ENCODE peak calls at places on chromosomes 6 and 20, in ten cellular contexts. One of them, this sample, is unnamed.

GRCh38 chr6:6927437-6928361 is 180.1 kb upstream of the RREB1 start:
- DNase-seq in T-helper 17 cell: no peak
- DNase-seq in iris pigment epithelial cell: no peak
- DNase-seq in kidney glomerular epithelial cell: no peak
- DNase-seq in NCI-H146: no peak
- DNase-seq in uterus: no peak
- DNase-seq in stimulated activated CD4-positive, alpha-beta T cell treated with anti-CD3 and anti-CD28 coated beads, Interleukin-4, amount 100 ng/mL, for 48 hours: no peak
- DNase-seq in midbrain: no peak
- DNase-seq in C1 segment of cervical spinal cord: no peak
- DNase-seq in left cardiac atrium: peak
- DNase-seq in this sample: no peak

GRCh38 chr6:163416640-163417253 is 2.2 kb downstream of the QKI start:
- DNase-seq in T-helper 17 cell: no peak
- DNase-seq in iris pigment epithelial cell: peak
- DNase-seq in kidney glomerular epithelial cell: peak
- DNase-seq in NCI-H146: peak
- DNase-seq in uterus: peak
- DNase-seq in stimulated activated CD4-positive, alpha-beta T cell treated with anti-CD3 and anti-CD28 coated beads, Interleukin-4, amount 100 ng/mL, for 48 hours: peak
- DNase-seq in midbrain: peak
- DNase-seq in C1 segment of cervical spinal cord: no peak
- DNase-seq in left cardiac atrium: no peak
- DNase-seq in this sample: peak

GRCh38 chr20:63942250-63943006 is 13.8 kb downstream of the UCKL1 start:
- DNase-seq in T-helper 17 cell: no peak
- DNase-seq in iris pigment epithelial cell: peak
- DNase-seq in kidney glomerular epithelial cell: no peak
- DNase-seq in NCI-H146: no peak
- DNase-seq in uterus: peak
- DNase-seq in stimulated activated CD4-positive, alpha-beta T cell treated with anti-CD3 and anti-CD28 coated beads, Interleukin-4, amount 100 ng/mL, for 48 hours: peak
- DNase-seq in midbrain: no peak
- DNase-seq in C1 segment of cervical spinal cord: no peak
- DNase-seq in left cardiac atrium: peak
- DNase-seq in this sample: peak

GRCh38 chr20:10347066-10347465 is 87.0 kb downstream of the MKKS start:
- DNase-seq in T-helper 17 cell: no peak
- DNase-seq in iris pigment epithelial cell: no peak
- DNase-seq in kidney glomerular epithelial cell: no peak
- DNase-seq in NCI-H146: no peak
- DNase-seq in uterus: no peak
- DNase-seq in stimulated activated CD4-positive, alpha-beta T cell treated with anti-CD3 and anti-CD28 coated beads, Interleukin-4, amount 100 ng/mL, for 48 hours: no peak
- DNase-seq in midbrain: no peak
- DNase-seq in C1 segment of cervical spinal cord: no peak
- DNase-seq in left cardiac atrium: no peak
- DNase-seq in this sample: no peak

GRCh38 chr6:75748743-75749538 is at the start of gene MYO6:
- DNase-seq in T-helper 17 cell: peak
- DNase-seq in iris pigment epithelial cell: peak
- DNase-seq in kidney glomerular epithelial cell: peak
- DNase-seq in NCI-H146: peak
- DNase-seq in uterus: peak
- DNase-seq in stimulated activated CD4-positive, alpha-beta T cell treated with anti-CD3 and anti-CD28 coated beads, Interleukin-4, amount 100 ng/mL, for 48 hours: peak
- DNase-seq in midbrain: peak
- DNase-seq in C1 segment of cervical spinal cord: peak
- DNase-seq in left cardiac atrium: peak
- DNase-seq in this sample: peak

GRCh38 chr20:32235331-32236047 is 27.8 kb downstream of the POFUT1 start:
- DNase-seq in T-helper 17 cell: no peak
- DNase-seq in iris pigment epithelial cell: no peak
- DNase-seq in kidney glomerular epithelial cell: no peak
- DNase-seq in NCI-H146: no peak
- DNase-seq in uterus: no peak
- DNase-seq in stimulated activated CD4-positive, alpha-beta T cell treated with anti-CD3 and anti-CD28 coated beads, Interleukin-4, amount 100 ng/mL, for 48 hours: no peak
- DNase-seq in midbrain: no peak
- DNase-seq in C1 segment of cervical spinal cord: no peak
- DNase-seq in left cardiac atrium: no peak
- DNase-seq in this sample: no peak

GRCh38 chr6:168318090-168318489 is 1.5 kb downstream of the DACT2 start:
- DNase-seq in T-helper 17 cell: no peak
- DNase-seq in iris pigment epithelial cell: no peak
- DNase-seq in kidney glomerular epithelial cell: no peak
- DNase-seq in NCI-H146: no peak
- DNase-seq in uterus: no peak
- DNase-seq in stimulated activated CD4-positive, alpha-beta T cell treated with anti-CD3 and anti-CD28 coated beads, Interleukin-4, amount 100 ng/mL, for 48 hours: no peak
- DNase-seq in midbrain: no peak
- DNase-seq in C1 segment of cervical spinal cord: no peak
- DNase-seq in left cardiac atrium: no peak
- DNase-seq in this sample: no peak

GRCh38 chr20:54726687-54727086 is 251.3 kb downstream of the DOK5 start:
- DNase-seq in T-helper 17 cell: no peak
- DNase-seq in iris pigment epithelial cell: no peak
- DNase-seq in kidney glomerular epithelial cell: no peak
- DNase-seq in NCI-H146: no peak
- DNase-seq in uterus: no peak
- DNase-seq in stimulated activated CD4-positive, alpha-beta T cell treated with anti-CD3 and anti-CD28 coated beads, Interleukin-4, amount 100 ng/mL, for 48 hours: no peak
- DNase-seq in midbrain: no peak
- DNase-seq in C1 segment of cervical spinal cord: no peak
- DNase-seq in left cardiac atrium: no peak
- DNase-seq in this sample: no peak

GRCh38 chr20:13546497-13547131 is 92.1 kb downstream of the TASP1 start:
- DNase-seq in T-helper 17 cell: peak
- DNase-seq in iris pigment epithelial cell: peak
- DNase-seq in kidney glomerular epithelial cell: peak
- DNase-seq in NCI-H146: peak
- DNase-seq in uterus: peak
- DNase-seq in stimulated activated CD4-positive, alpha-beta T cell treated with anti-CD3 and anti-CD28 coated beads, Interleukin-4, amount 100 ng/mL, for 48 hours: peak
- DNase-seq in midbrain: peak
- DNase-seq in C1 segment of cervical spinal cord: peak
- DNase-seq in left cardiac atrium: peak
- DNase-seq in this sample: peak

GRCh38 chr6:11364971-11365397 is 132.5 kb upstream of the NEDD9 start:
- DNase-seq in T-helper 17 cell: no peak
- DNase-seq in iris pigment epithelial cell: peak
- DNase-seq in kidney glomerular epithelial cell: peak
- DNase-seq in NCI-H146: no peak
- DNase-seq in uterus: peak
- DNase-seq in stimulated activated CD4-positive, alpha-beta T cell treated with anti-CD3 and anti-CD28 coated beads, Interleukin-4, amount 100 ng/mL, for 48 hours: no peak
- DNase-seq in midbrain: no peak
- DNase-seq in C1 segment of cervical spinal cord: no peak
- DNase-seq in left cardiac atrium: no peak
- DNase-seq in this sample: peak

GRCh38 chr6:53854843-53855567 is 60.2 kb downstream of the LRRC1 start:
- DNase-seq in T-helper 17 cell: no peak
- DNase-seq in iris pigment epithelial cell: no peak
- DNase-seq in kidney glomerular epithelial cell: peak
- DNase-seq in NCI-H146: no peak
- DNase-seq in uterus: no peak
- DNase-seq in stimulated activated CD4-positive, alpha-beta T cell treated with anti-CD3 and anti-CD28 coated beads, Interleukin-4, amount 100 ng/mL, for 48 hours: no peak
- DNase-seq in midbrain: no peak
- DNase-seq in C1 segment of cervical spinal cord: no peak
- DNase-seq in left cardiac atrium: no peak
- DNase-seq in this sample: no peak

GRCh38 chr6:151661928-151662327 is 145.6 kb upstream of the ESR1 start:
- DNase-seq in T-helper 17 cell: no peak
- DNase-seq in iris pigment epithelial cell: no peak
- DNase-seq in kidney glomerular epithelial cell: no peak
- DNase-seq in NCI-H146: no peak
- DNase-seq in uterus: no peak
- DNase-seq in stimulated activated CD4-positive, alpha-beta T cell treated with anti-CD3 and anti-CD28 coated beads, Interleukin-4, amount 100 ng/mL, for 48 hours: no peak
- DNase-seq in midbrain: no peak
- DNase-seq in C1 segment of cervical spinal cord: no peak
- DNase-seq in left cardiac atrium: no peak
- DNase-seq in this sample: peak

GRCh38 chr20:58179083-58179431 is 49.4 kb downstream of the ANKRD60 start:
- DNase-seq in T-helper 17 cell: no peak
- DNase-seq in iris pigment epithelial cell: no peak
- DNase-seq in kidney glomerular epithelial cell: no peak
- DNase-seq in NCI-H146: no peak
- DNase-seq in uterus: no peak
- DNase-seq in stimulated activated CD4-positive, alpha-beta T cell treated with anti-CD3 and anti-CD28 coated beads, Interleukin-4, amount 100 ng/mL, for 48 hours: no peak
- DNase-seq in midbrain: no peak
- DNase-seq in C1 segment of cervical spinal cord: no peak
- DNase-seq in left cardiac atrium: no peak
- DNase-seq in this sample: no peak

GRCh38 chr6:62711750-62712149 is 425.7 kb upstream of the KHDRBS2 start:
- DNase-seq in T-helper 17 cell: no peak
- DNase-seq in iris pigment epithelial cell: no peak
- DNase-seq in kidney glomerular epithelial cell: no peak
- DNase-seq in NCI-H146: no peak
- DNase-seq in uterus: no peak
- DNase-seq in stimulated activated CD4-positive, alpha-beta T cell treated with anti-CD3 and anti-CD28 coated beads, Interleukin-4, amount 100 ng/mL, for 48 hours: no peak
- DNase-seq in midbrain: no peak
- DNase-seq in C1 segment of cervical spinal cord: no peak
- DNase-seq in left cardiac atrium: no peak
- DNase-seq in this sample: no peak

GRCh38 chr6:111329882-111330633 is 153.0 kb downstream of the REV3L start:
- DNase-seq in T-helper 17 cell: no peak
- DNase-seq in iris pigment epithelial cell: no peak
- DNase-seq in kidney glomerular epithelial cell: no peak
- DNase-seq in NCI-H146: no peak
- DNase-seq in uterus: no peak
- DNase-seq in stimulated activated CD4-positive, alpha-beta T cell treated with anti-CD3 and anti-CD28 coated beads, Interleukin-4, amount 100 ng/mL, for 48 hours: no peak
- DNase-seq in midbrain: no peak
- DNase-seq in C1 segment of cervical spinal cord: no peak
- DNase-seq in left cardiac atrium: no peak
- DNase-seq in this sample: no peak